ENCODE peak calls at places on chromosomes 16 and 17, in six cellular contexts. P is HCT116, G is tibial nerve, I is prostate gland, E is IMR-90, B is uterus. X is an unnamed sample. For H3K36me3 and H3K4me1, the result is how much of the 10 kb centered on the place peaks cover.

GRCh38 chr16:8812162-8812843 is 14.7 kb downstream of the PMM2 start:
- DNase-seq in B (no peak), E (no peak), I (no peak), P (no peak), G (no peak), X (no peak)

GRCh38 chr16:4852221-4852872 is 5.1 kb downstream of the UBN1 start:
- DNase-seq in I (no peak), P (no peak), B (no peak), G (no peak), E (peak), X (no peak)

GRCh38 chr17:56319531-56319930 is 166.3 kb downstream of the ANKFN1 start:
- DNase-seq in G (no peak), P (peak), I (peak), E (peak), B (no peak), X (no peak)

GRCh38 chr17:72763981-72764380 is 328.5 kb downstream of the SLC39A11 start:
- DNase-seq in G (no peak), B (no peak), E (no peak), I (no peak), P (no peak), X (no peak)

GRCh38 chr17:20156196-20157077 is 147.3 kb downstream of the SPECC1 start:
- DNase-seq in B (peak), E (peak), I (peak), P (peak), G (no peak), X (peak)

GRCh38 chr17:78694805-78695531 is 87.1 kb downstream of the CYTH1 start:
- DNase-seq in E (no peak), I (no peak), B (no peak), G (no peak), P (no peak), X (no peak)

GRCh38 chr17:29855686-29856085 is 74.3 kb downstream of the SSH2 start:
- DNase-seq in G (no peak), I (no peak), B (no peak), P (no peak), E (peak), X (no peak)

GRCh38 chr16:9885457-9885856 is 296.8 kb downstream of the GRIN2A start:
- DNase-seq in B (no peak), E (no peak), I (no peak), G (no peak), P (no peak), X (peak)

GRCh38 chr16:29007865-29008593 is 23.2 kb downstream of the LAT start:
- DNase-seq in B (no peak), P (no peak), E (peak), G (no peak), I (no peak), X (no peak)

GRCh38 chr17:42431758-42432161 is 8.7 kb upstream of the CAVIN1 start:
- DNase-seq in E (peak), I (no peak), P (no peak), G (no peak), B (no peak), X (no peak)

GRCh38 chr17:66904760-66905637 is 59.5 kb upstream of the CACNG4 start:
- DNase-seq in B (peak), P (no peak), G (no peak), I (peak), E (peak), X (peak)

GRCh38 chr16:31460582-31461002 is 1.3 kb downstream of the ARMC5 start:
- DNase-seq in E (peak), I (no peak), B (no peak), G (no peak), P (peak), X (peak)

GRCh38 chr17:82892869-82893565 is 53.2 kb upstream of the ZNF750 start:
- DNase-seq in P (no peak), E (peak), B (no peak), I (no peak), G (no peak), X (peak)

GRCh38 chr16:7397901-7398300 is 65.3 kb downstream of the RBFOX1 start:
- DNase-seq in E (no peak), B (no peak), I (no peak), G (no peak), P (no peak), X (no peak)

GRCh38 chr17:42809250-42809649 is 10.6 kb downstream of the CNTD1 start:
- DNase-seq in E (peak), P (no peak), B (peak), G (peak), I (no peak), X (peak)

GRCh38 chr16:69131749-69132423 is 502 bp downstream of the CHTF8 start:
- DNase-seq in E (peak), B (peak), G (peak), P (no peak), I (peak), X (peak)

GRCh38 chr16:14232106-14232890 is 161.2 kb downstream of the MRTFB start:
- DNase-seq in E (peak), P (no peak), I (no peak), G (no peak), B (no peak), X (no peak)

GRCh38 chr16:74999683-75000480 is 1.1 kb downstream of the ZNRF1 start:
- DNase-seq in G (no peak), B (peak), E (no peak), P (no peak), I (peak), X (peak)

GRCh38 chr16:52569701-52570100 is 22.8 kb upstream of the TOX3 start:
- DNase-seq in G (no peak), I (no peak), E (no peak), P (no peak), B (no peak), X (no peak)

GRCh38 chr17:36632916-36633846 is 31.8 kb downstream of the MRM1 start:
- DNase-seq in G (no peak), P (no peak), E (no peak), B (no peak), I (no peak), X (no peak)

GRCh38 chr16:57265850-57266530 is 18.5 kb downstream of the PLLP start:
- DNase-seq in G (peak), P (no peak), B (peak), I (peak), E (no peak), X (no peak)

GRCh38 chr16:2194852-2195315 is 1.5 kb downstream of the CASKIN1 start:
- DNase-seq in B (no peak), I (peak), E (peak), P (no peak), G (no peak), X (no peak)

GRCh38 chr17:73605444-73605843 is 38.8 kb downstream of the SDK2 start:
- DNase-seq in P (no peak), G (no peak), I (no peak), E (no peak), B (no peak), X (no peak)

GRCh38 chr16:11016993-11017392 is 72.6 kb downstream of the CLEC16A start:
- DNase-seq in E (peak), B (peak), I (peak), P (peak), G (no peak), X (no peak)

GRCh38 chr16:16071631-16072244 is 122.3 kb downstream of the ABCC1 start:
- DNase-seq in B (peak), I (no peak), G (no peak), E (peak), P (no peak), X (peak)

GRCh38 chr17:81000089-81000630 is 8.5 kb downstream of the CHMP6 start:
- DNase-seq in I (no peak), G (no peak), E (no peak), B (no peak), P (no peak), X (no peak)

GRCh38 chr17:64448665-64449512 is at the start of gene MILR1:
- DNase-seq in G (peak), E (peak), B (peak), P (peak), I (no peak), X (no peak)

GRCh38 chr17:17398928-17399926 is 77.6 kb upstream of the MED9 start:
- DNase-seq in P (no peak), I (no peak), E (no peak), B (no peak), G (peak), X (no peak)

GRCh38 chr16:4021070-4021779 is 95.0 kb downstream of the ADCY9 start:
- DNase-seq in G (peak), I (peak), E (no peak), P (no peak), B (no peak), X (no peak)

GRCh38 chr16:30010817-30011504 is at the start of gene DOC2A:
- DNase-seq in G (no peak), I (no peak), E (no peak), B (no peak), P (no peak), X (no peak)

GRCh38 chr17:75277664-75278071 is 6.6 kb upstream of the MIF4GD start:
- DNase-seq in P (no peak), E (peak), G (no peak), B (no peak), I (no peak), X (no peak)

GRCh38 chr17:35129973-35130351 is 8.5 kb downstream of the FNDC8 start:
- DNase-seq in G (no peak), I (no peak), B (no peak), E (peak), P (no peak), X (no peak)

GRCh38 chr17:35135322-35135721 is 6.8 kb downstream of the NLE1 start:
- DNase-seq in P (no peak), G (no peak), B (no peak), E (no peak), I (no peak), X (no peak)

GRCh38 chr17:35130392-35130791 is 9.0 kb downstream of the FNDC8 start:
- DNase-seq in B (no peak), P (no peak), E (no peak), G (no peak), I (no peak), X (no peak)

GRCh38 chr17:35132099-35132498 is 10.0 kb downstream of the NLE1 start:
- DNase-seq in B (no peak), E (no peak), I (no peak), P (no peak), G (no peak), X (no peak)

GRCh38 chr17:35132816-35133550 is 9.1 kb downstream of the NLE1 start:
- DNase-seq in E (no peak), I (no peak), P (no peak), G (no peak), B (no peak), X (no peak)
- H3K36me3 ChIP-seq in E (half or more), I (under half), P (under half), G (under half), B (under half), X (under half)

DNA sequence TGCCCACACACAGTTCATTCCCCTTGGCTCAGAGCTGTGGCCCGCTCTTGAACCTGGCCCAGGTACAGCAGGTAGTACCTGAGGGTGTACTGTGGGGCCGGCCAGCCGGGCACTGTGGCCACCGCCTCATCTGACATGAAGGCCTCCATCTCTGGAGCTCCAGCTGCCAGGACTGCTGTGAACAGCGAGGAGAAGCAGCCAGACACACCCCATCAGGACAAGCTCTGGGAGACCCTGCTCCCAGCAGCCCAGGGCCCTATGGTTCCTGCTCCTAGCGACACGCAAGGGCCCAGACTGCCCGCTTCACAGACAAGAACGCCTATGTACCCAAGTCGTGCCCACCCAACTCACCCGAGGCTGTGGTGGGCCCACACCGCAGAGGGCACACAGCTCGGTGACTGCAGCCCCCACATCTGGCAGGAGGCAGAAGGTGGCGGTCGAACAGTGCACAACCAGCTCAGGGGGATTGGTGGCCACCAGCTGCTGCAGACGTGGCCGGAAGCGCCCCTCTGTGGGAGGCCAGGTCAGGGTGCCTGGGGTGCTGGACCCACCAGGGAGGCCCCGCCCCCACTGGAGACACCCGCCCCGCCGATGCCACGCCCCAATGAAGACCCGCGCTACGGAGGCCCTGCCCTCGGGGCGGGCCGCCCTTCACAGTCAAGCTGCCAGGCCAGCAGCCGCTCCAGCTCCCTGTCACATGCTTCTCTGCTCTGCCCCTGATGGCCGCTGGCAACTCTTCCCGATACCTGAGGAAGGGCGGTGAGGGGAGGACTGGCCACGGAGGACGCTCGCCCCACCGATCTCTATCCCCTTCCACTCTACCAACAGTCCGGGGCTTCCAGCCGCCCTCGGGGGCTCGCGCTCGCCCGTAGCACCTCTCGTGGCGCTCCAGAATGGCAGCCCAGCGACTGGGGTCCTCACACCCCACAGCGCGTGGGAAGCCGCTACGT is 1.1 kb upstream of the STUB1 start:
- DNase-seq in B (peak), I (peak), P (no peak), G (no peak), E (peak), X (peak)
- TF ChIP-seq POLR2A in B (no peak), I (peak), P (no peak), G (peak), E (peak), X (no peak)

GRCh38 chr16:86823895-86824671 is 245.7 kb downstream of the FOXL1 start:
- DNase-seq in E (peak), I (no peak), B (no peak), P (no peak), G (no peak), X (no peak)
- H3K4me1 ChIP-seq in E (under half), I (under half), B (under half), P (under half), G (under half), X (under half)

DNA sequence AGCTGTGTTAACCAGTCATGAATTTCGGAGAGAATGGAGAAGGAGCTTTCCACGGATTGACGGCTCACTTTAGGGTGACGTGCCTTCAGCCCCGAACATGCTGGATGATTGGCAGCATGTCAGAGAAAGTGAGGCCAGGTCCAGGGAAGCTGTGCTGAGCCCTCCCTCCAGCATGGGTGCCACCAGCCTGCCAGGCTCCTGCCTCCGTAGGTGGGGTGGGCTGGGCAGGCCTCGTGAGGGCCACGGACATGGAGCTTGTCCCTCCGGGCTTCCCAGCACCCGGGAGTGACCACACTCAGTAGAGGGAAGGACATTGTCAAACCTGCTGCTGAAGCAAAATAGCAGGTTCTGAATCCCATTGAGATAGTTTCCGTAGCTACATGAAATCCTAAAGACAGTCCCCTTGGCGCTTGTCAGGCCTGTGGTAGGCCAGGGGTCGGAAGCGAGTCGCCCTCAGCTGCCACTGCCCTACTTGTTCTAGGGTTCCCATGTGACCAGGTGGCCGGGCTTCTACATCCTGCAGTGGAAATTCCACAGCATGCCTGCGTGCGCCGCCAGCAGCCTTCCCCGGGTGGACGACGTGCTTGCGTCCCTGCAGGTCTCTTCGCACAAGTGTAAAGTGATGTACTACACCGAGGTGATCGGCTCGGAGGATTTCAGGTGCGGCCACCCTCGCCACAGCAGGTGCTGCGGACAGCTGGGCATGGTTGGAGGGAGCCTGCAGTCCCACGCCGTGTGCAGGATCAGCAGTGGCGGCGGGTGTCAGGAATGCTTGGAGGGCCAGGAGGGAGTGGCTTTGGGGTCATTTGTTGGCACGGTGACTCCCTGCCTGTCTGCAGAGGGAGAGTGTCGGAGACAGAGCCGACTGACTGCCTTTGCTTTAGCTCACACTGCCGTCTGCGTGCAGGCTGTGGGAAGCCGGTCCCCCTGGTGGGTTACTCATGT is 72.3 kb downstream of the SEC14L1 start:
- DNase-seq in G (no peak), I (no peak), B (no peak), E (no peak), P (no peak), X (no peak)
- H3K36me3 ChIP-seq in G (under half), I (under half), B (under half), E (half or more), P (under half), X (under half)

GRCh38 chr17:59331929-59332889 is 754 bp downstream of the YPEL2 start:
- DNase-seq in G (peak), P (no peak), E (no peak), I (peak), B (peak), X (peak)
- TF ChIP-seq POLR2A in G (no peak), P (no peak), E (no peak), I (no peak), B (no peak), X (peak)

GRCh38 chr16:58797137-58797801 is 63.2 kb upstream of the GOT2 start:
- DNase-seq in G (no peak), P (no peak), I (no peak), B (no peak), E (no peak), X (no peak)

GRCh38 chr16:58792188-58792587 is 58.1 kb upstream of the GOT2 start:
- DNase-seq in I (no peak), B (no peak), P (no peak), G (no peak), E (no peak), X (no peak)
- H3K4me1 ChIP-seq in I (under half), B (under half), P (under half), G (under half), E (under half), X (under half)

DNA sequence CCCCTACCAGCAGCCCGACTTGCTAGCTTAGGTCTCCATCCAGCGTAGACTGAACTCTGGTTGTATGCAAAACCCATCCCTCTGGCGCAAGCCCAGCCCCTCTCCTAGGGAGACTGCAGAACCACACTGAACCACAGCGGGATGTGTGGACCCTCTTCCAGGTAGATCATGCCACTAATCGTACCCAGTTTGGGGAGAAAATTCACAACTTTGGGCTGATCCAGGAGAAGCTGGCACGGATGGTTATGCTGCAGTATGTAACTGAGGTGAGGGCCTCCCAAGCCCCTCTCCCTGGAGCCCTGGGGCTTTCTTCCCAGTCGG is 3.2 kb downstream of the ACADVL start:
- DNase-seq in P (no peak), G (no peak), B (no peak), E (no peak), I (no peak), X (no peak)
- H3K36me3 ChIP-seq in P (under half), G (under half), B (under half), E (half or more), I (under half), X (under half)

GRCh38 chr17:40286473-40286872 is 1.2 kb upstream of the CDC6 start:
- DNase-seq in E (no peak), G (no peak), I (no peak), B (no peak), P (no peak), X (no peak)

GRCh38 chr17:40290629-40291296 is 3.1 kb downstream of the CDC6 start:
- DNase-seq in G (peak), B (no peak), P (peak), I (peak), E (peak), X (no peak)

GRCh38 chr17:40284085-40284713 is 3.5 kb upstream of the CDC6 start:
- DNase-seq in B (no peak), G (no peak), E (peak), I (peak), P (peak), X (no peak)

GRCh38 chr17:40287159-40287493 is 553 bp upstream of the CDC6 start:
- DNase-seq in P (no peak), G (no peak), E (no peak), B (no peak), I (no peak), X (no peak)

GRCh38 chr17:40287494-40288369 is at the start of gene CDC6:
- DNase-seq in G (peak), P (peak), E (peak), I (peak), B (peak), X (peak)
- TF ChIP-seq POLR2A in G (no peak), P (peak), E (peak), I (no peak), B (peak), X (no peak)

X was measured in ovary.